ENCODE peak calls at places on chromosome 18, in five cellular contexts. One of them, this sample, is unnamed.

GRCh38 chr18:32300914-32301313 is 111.1 kb downstream of the MEP1B start:
- DNase-seq in K562: no peak
- DNase-seq in HepG2: no peak
- DNase-seq in A549: no peak
- DNase-seq in WTC11: no peak
- DNase-seq in this sample: no peak

GRCh38 chr18:36492604-36493329 is 195.3 kb downstream of the FHOD3 start:
- DNase-seq in A549: no peak
- DNase-seq in WTC11: no peak
- DNase-seq in HepG2: no peak
- DNase-seq in K562: no peak
- DNase-seq in this sample: no peak

GRCh38 chr18:48838921-48839818 is 111.6 kb downstream of the SMAD7 start:
- DNase-seq in WTC11: no peak
- DNase-seq in A549: peak; percentile 45
- DNase-seq in HepG2: no peak
- DNase-seq in K562: no peak
- DNase-seq in this sample: no peak

GRCh38 chr18:8688428-8688827 is 16.9 kb upstream of the MTCL1 start:
- DNase-seq in HepG2: no peak
- DNase-seq in K562: no peak
- DNase-seq in A549: no peak
- DNase-seq in WTC11: no peak
- DNase-seq in this sample: no peak

GRCh38 chr18:50172367-50172766 is 22.6 kb downstream of the MYO5B start:
- DNase-seq in K562: no peak
- DNase-seq in HepG2: no peak
- DNase-seq in WTC11: no peak
- DNase-seq in A549: no peak
- DNase-seq in this sample: no peak

GRCh38 chr18:12015697-12016062 is 34.4 kb downstream of the IMPA2 start:
- DNase-seq in WTC11: no peak
- DNase-seq in HepG2: no peak
- DNase-seq in K562: no peak
- DNase-seq in A549: no peak
- DNase-seq in this sample: no peak

GRCh38 chr18:13658444-13659204 is 67.7 kb downstream of the FAM210A start:
- DNase-seq in A549: no peak
- DNase-seq in HepG2: no peak
- DNase-seq in K562: no peak
- DNase-seq in WTC11: no peak
- DNase-seq in this sample: no peak

GRCh38 chr18:63895190-63895589 is 7.7 kb downstream of the SERPINB2 start:
- DNase-seq in K562: no peak
- DNase-seq in HepG2: no peak
- DNase-seq in A549: no peak
- DNase-seq in WTC11: no peak
- DNase-seq in this sample: no peak

GRCh38 chr18:58139627-58140026 is 95.6 kb downstream of the NEDD4L start:
- DNase-seq in WTC11: no peak
- DNase-seq in K562: no peak
- DNase-seq in HepG2: no peak
- DNase-seq in A549: no peak
- DNase-seq in this sample: no peak

GRCh38 chr18:58132595-58133191 is 88.7 kb downstream of the NEDD4L start:
- DNase-seq in WTC11: no peak
- DNase-seq in K562: no peak
- DNase-seq in HepG2: peak; percentile 55
- DNase-seq in A549: no peak
- DNase-seq in this sample: no peak

GRCh38 chr18:58136865-58137264 is 92.8 kb downstream of the NEDD4L start:
- DNase-seq in WTC11: no peak
- DNase-seq in HepG2: no peak
- DNase-seq in K562: no peak
- DNase-seq in A549: no peak
- DNase-seq in this sample: no peak

GRCh38 chr18:58135806-58136331 is 91.8 kb downstream of the NEDD4L start:
- DNase-seq in WTC11: peak; percentile 74
- DNase-seq in K562: peak; percentile 67
- DNase-seq in A549: peak; percentile 61
- DNase-seq in HepG2: peak; percentile 31
- DNase-seq in this sample: peak; percentile 45

GRCh38 chr18:58135170-58135569 is 91.1 kb downstream of the NEDD4L start:
- DNase-seq in HepG2: peak; percentile 32
- DNase-seq in K562: no peak
- DNase-seq in A549: no peak
- DNase-seq in WTC11: no peak
- DNase-seq in this sample: peak; percentile 52
- TF ChIP-seq ESRRA in HepG2: no peak
- TF ChIP-seq ESRRA in K562: peak; percentile 61
- TF ChIP-seq ESRRA in A549: no peak
- TF ChIP-seq ESRRA in WTC11: no peak
- TF ChIP-seq ESRRA in this sample: no peak

GRCh38 chr18:58190842-58191530 is 147.0 kb downstream of the NEDD4L start:
- DNase-seq in HepG2: no peak
- DNase-seq in K562: no peak
- DNase-seq in WTC11: no peak
- DNase-seq in A549: no peak
- DNase-seq in this sample: no peak

GRCh38 chr18:58180738-58181353 is 136.8 kb downstream of the NEDD4L start:
- DNase-seq in K562: peak; percentile 61
- DNase-seq in WTC11: peak; percentile 72
- DNase-seq in HepG2: peak; percentile 37
- DNase-seq in A549: peak; percentile 51
- DNase-seq in this sample: no peak

GRCh38 chr18:58183226-58183625 is 139.2 kb downstream of the NEDD4L start:
- DNase-seq in A549: no peak
- DNase-seq in K562: no peak
- DNase-seq in WTC11: no peak
- DNase-seq in HepG2: no peak
- DNase-seq in this sample: no peak

GRCh38 chr18:58189008-58189407 is 145.0 kb downstream of the NEDD4L start:
- DNase-seq in K562: no peak
- DNase-seq in A549: no peak
- DNase-seq in HepG2: no peak
- DNase-seq in WTC11: no peak
- DNase-seq in this sample: no peak

GRCh38 chr18:58186258-58186948 is 142.4 kb downstream of the NEDD4L start:
- DNase-seq in A549: no peak
- DNase-seq in WTC11: no peak
- DNase-seq in HepG2: no peak
- DNase-seq in K562: no peak
- DNase-seq in this sample: no peak
- TF ChIP-seq ESRRA in A549: no peak
- TF ChIP-seq ESRRA in WTC11: no peak
- TF ChIP-seq ESRRA in HepG2: no peak
- TF ChIP-seq ESRRA in K562: no peak
- TF ChIP-seq ESRRA in this sample: no peak

GRCh38 chr18:75679347-75679746 is 251.8 kb upstream of the SMIM21 start:
- DNase-seq in WTC11: no peak
- DNase-seq in K562: no peak
- DNase-seq in HepG2: no peak
- DNase-seq in A549: no peak
- DNase-seq in this sample: no peak
- TF ChIP-seq ESRRA in WTC11: no peak
- TF ChIP-seq ESRRA in K562: no peak
- TF ChIP-seq ESRRA in HepG2: no peak
- TF ChIP-seq ESRRA in A549: no peak
- TF ChIP-seq ESRRA in this sample: no peak

DNA sequence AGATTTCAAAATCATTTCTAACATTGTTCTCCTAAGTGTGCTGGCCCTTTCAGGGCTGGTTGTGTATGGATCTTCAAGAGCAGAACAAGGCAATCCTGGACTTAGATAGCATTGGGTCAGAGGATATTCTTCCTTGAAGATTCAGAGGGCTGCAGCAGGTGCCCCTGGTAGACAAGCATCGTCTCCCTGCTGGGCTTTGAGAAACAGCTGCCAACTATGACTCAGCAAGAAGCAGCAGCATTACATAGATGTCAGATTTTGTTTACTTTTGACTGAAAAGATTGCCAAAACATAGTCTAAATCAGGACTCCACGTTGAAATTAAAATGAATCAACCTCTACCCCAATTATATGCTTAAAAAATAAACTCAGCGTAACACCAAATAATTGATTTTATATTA is 618.8 kb downstream of the SOCS6 start:
- DNase-seq in K562: no peak
- DNase-seq in WTC11: no peak
- DNase-seq in HepG2: no peak
- DNase-seq in A549: peak; percentile 3
- DNase-seq in this sample: no peak
- TF ChIP-seq ESRRA in K562: no peak
- TF ChIP-seq ESRRA in WTC11: no peak
- TF ChIP-seq ESRRA in HepG2: no peak
- TF ChIP-seq ESRRA in A549: no peak
- TF ChIP-seq ESRRA in this sample: no peak

GRCh38 chr18:2395427-2396161 is 175.7 kb downstream of the METTL4 start:
- DNase-seq in HepG2: no peak
- DNase-seq in K562: no peak
- DNase-seq in A549: no peak
- DNase-seq in WTC11: no peak
- DNase-seq in this sample: no peak
- TF ChIP-seq ESRRA in HepG2: no peak
- TF ChIP-seq ESRRA in K562: no peak
- TF ChIP-seq ESRRA in A549: no peak
- TF ChIP-seq ESRRA in WTC11: no peak
- TF ChIP-seq ESRRA in this sample: no peak

This sample was measured in GM12878.